ENCODE peak calls at places on chromosomes 13 and 19, in five cellular contexts. B is PC-3, R is PC-9, K is fibroblast of lung, M is keratinocyte. F is an unnamed sample.
A peak's percentile ranks its signal among the peaks of the same experiment; 100 is the strongest.

GRCh38 chr13:80074143-80074752 is 266.7 kb downstream of the SPRY2 start:
- DNase-seq in K (no peak), M (no peak), B (no peak), R (no peak), F (no peak)

GRCh38 chr19:42088471-42089190 is 12.7 kb downstream of the ZNF574 start:
- DNase-seq in B (no peak), R (peak; percentile 50), M (no peak), K (peak; percentile 59), F (no peak)

GRCh38 chr19:33888665-33889064 is 92.0 kb downstream of the KCTD15 start:
- DNase-seq in R (no peak), M (no peak), K (no peak), B (no peak), F (no peak)

GRCh38 chr13:50457430-50458393 is 385.8 kb downstream of the DLEU7 start:
- DNase-seq in M (no peak), K (no peak), B (no peak), R (no peak), F (no peak)

GRCh38 chr13:100069278-100069677 is 19.6 kb upstream of the PCCA start:
- DNase-seq in M (no peak), R (no peak), K (peak; percentile 67), B (no peak), F (no peak)

GRCh38 chr19:31591258-31591657 is 242.0 kb upstream of the TSHZ3 start:
- DNase-seq in M (no peak), K (no peak), B (no peak), R (no peak), F (no peak)

GRCh38 chr13:110719036-110719710 is 5.7 kb downstream of the ING1 start:
- DNase-seq in K (no peak), M (no peak), R (no peak), B (no peak), F (no peak)

GRCh38 chr13:102768914-102769313 is 4.7 kb downstream of the TEX30 start:
- DNase-seq in B (no peak), K (peak; percentile 46), M (no peak), R (no peak), F (no peak)

GRCh38 chr19:49987159-49987698 is 26.3 kb upstream of the SIGLEC11 start:
- DNase-seq in K (peak; percentile 92), M (peak; percentile 54), B (peak; percentile 95), R (peak; percentile 69), F (peak; percentile 91)

GRCh38 chr13:21517576-21517975 is 58.5 kb upstream of the ZDHHC20 start:
- DNase-seq in K (no peak), B (no peak), R (no peak), M (no peak), F (no peak)

GRCh38 chr19:28546148-28546685 is 666.7 kb downstream of the UQCRFS1 start:
- DNase-seq in K (no peak), M (no peak), B (no peak), R (no peak), F (no peak)

GRCh38 chr13:40283666-40284065 is 382.8 kb downstream of the FOXO1 start:
- DNase-seq in R (peak; percentile 55), M (peak; percentile 59), K (no peak), B (peak; percentile 82), F (no peak)

GRCh38 chr19:6062961-6063575 is 47.2 kb downstream of the RFX2 start:
- DNase-seq in B (no peak), M (no peak), R (no peak), K (no peak), F (no peak)

GRCh38 chr19:13102666-13103584 is at the start of gene LYL1:
- DNase-seq in K (no peak), M (no peak), B (no peak), R (no peak), F (no peak)

GRCh38 chr19:13103585-13103923 is 896 bp upstream of the LYL1 start:
- DNase-seq in B (no peak), M (no peak), R (no peak), K (no peak), F (no peak)

GRCh38 chr19:13102416-13102665 is 317 bp downstream of the LYL1 start:
- DNase-seq in R (no peak), M (no peak), K (no peak), B (no peak), F (no peak)

GRCh38 chr19:13104848-13105646 is 2.4 kb upstream of the LYL1 start:
- DNase-seq in K (no peak), R (no peak), M (no peak), B (no peak), F (no peak)

DNA sequence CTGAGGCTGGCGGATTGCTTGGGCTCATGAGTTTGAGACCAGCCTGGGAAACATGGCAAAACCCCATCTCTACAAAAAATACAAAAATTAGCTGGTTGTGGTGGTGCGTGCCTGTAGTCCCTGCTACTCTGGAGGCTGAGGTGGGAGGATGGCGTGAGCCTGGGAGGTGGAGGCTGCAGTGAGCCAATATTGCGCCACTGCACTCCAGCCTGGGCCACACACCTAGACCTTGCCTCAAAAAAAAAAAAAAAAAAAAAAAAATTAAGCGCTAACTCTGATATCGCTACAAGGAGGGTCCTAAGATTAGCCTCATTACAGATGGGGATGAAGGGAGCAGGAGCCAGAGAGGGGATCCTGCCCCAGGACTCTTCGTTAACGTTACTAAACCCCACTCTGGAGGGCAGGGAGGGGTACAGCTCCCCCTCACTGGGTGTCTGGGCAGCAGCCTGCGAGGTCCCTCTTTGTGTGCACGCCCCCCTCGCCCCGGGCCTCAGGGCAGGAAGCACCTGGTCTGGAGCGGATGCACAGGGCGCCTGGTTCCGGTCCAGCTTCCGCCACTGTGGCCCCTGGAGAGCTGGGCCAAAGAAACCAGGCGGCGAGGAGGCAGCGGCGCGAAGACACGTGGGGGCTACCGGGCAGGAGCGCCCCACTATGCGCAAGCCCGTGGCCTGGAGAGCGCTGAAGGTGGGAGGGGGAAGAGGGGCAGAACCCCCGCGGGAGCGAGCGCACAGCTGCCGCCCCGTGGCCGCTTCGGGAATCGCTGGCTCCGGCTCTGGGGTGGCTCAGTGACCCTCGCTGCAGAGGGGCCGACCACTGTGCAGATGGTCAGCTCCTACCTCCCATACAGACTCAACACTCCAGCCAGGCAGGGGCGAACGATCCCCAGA is 1.5 kb upstream of the LYL1 start:
- DNase-seq in R (no peak), K (no peak), M (no peak), B (peak; percentile 50), F (no peak)
- H3K4me3 ChIP-seq in R (no peak overlapping the region), K (no peak overlapping the region), M (no peak overlapping the region), B (peak overlapping the region; percentile 57), F (no peak overlapping the region)

DNA sequence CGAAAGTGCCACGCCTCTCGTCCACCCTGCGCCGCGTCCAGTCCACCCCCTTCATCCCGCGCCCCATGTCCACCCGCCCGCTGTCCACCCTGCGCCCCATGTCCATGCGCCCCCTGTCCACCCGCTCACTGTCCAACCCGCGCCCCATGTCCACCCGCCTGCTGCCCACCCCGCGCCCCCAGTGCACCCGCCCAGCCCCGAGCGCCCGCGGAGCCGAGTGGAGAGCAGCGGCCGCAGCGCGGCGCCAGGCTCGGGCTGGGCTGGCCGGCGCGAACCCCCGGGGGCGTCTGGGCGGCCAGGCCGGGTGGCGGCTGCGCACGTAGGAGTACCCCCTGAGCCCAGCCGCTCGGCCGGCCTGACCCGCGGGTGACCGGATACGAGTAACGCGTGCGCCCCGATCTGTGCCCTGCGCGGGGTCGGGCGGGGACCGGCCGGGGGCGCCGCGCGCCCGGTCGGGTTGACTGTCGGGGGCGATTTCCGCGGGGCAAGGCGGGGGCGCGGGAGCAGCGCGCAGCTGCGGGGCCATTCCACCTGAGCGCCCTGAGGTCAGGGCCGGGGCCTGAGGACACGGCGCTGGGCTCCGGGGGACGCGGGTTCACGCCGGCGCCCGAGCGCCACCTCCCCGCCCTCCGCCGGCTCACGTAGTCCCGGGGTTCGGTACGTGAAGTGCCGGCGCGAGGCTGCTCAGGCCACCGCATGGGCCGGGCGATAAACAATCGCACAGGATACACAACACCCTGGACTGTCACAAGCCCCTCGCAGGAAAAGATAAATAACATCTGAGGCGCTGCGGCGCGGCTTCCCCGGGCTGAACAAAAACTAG is 37.5 kb upstream of the FLT1 start:
- DNase-seq in M (no peak), K (no peak), R (no peak), B (no peak), F (no peak)
- TF ChIP-seq EZH2 in M (peak; percentile 94), K (peak; percentile 42), R (no peak), B (no peak), F (no peak)

GRCh38 chr13:44844786-44845185 is 144.5 kb downstream of the NUFIP1 start:
- DNase-seq in K (no peak), R (no peak), M (peak; percentile 9), B (no peak), F (no peak)
- H3K4me3 ChIP-seq in K (no peak overlapping the region), R (no peak overlapping the region), M (no peak overlapping the region), B (no peak overlapping the region), F (no peak overlapping the region)

GRCh38 chr13:38990693-38991092 is at the start of gene STOML3:
- DNase-seq in R (no peak), K (no peak), M (no peak), B (no peak), F (no peak)

GRCh38 chr13:38998739-38999138 is 8.1 kb upstream of the STOML3 start:
- DNase-seq in K (no peak), M (no peak), B (no peak), R (no peak), F (no peak)

GRCh38 chr13:38993381-38993780 is 2.8 kb upstream of the STOML3 start:
- DNase-seq in K (no peak), R (no peak), B (no peak), M (no peak), F (no peak)
- TF ChIP-seq EZH2 in K (no peak), R (no peak), B (no peak), M (no peak), F (no peak)

DNA sequence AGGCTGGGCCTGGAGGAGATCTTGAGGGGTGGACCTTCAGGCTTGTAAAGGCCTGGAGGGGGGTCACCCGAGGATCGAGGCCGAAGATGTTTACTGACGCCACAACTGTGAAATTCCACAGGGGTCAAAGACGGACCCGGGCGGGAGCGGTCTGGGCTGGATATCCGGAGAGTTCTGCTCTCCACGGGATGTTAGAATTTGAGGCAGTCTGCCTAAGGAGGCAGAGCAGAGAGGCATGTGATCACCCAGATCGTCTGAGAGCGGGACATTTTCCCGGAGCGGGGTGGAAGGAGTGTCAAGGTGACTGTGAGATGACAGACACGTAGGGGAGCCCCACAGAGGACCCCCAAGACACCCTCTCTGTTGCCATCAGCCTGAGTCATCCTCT is 13.2 kb downstream of the KLHL26 start:
- DNase-seq in M (no peak), R (no peak), B (no peak), K (peak; percentile 71), F (no peak)
- H3K4me3 ChIP-seq in M (no peak overlapping the region), R (no peak overlapping the region), B (no peak overlapping the region), K (peak overlapping the region; percentile 22), F (no peak overlapping the region)